ENCODE peak calls at places on chromosomes 5 and 9, in six cellular contexts. J, G, B, V, O and I are unnamed samples.

GRCh38 chr9:133534346-133535284 is at the start of gene ADAMTSL2:
- DNase-seq in G (no peak), O (peak; percentile 73), B (peak; percentile 90), V (peak; percentile 55), J (peak; percentile 73), I (peak; percentile 50)

GRCh38 chr9:35844628-35845301 is 15.7 kb downstream of the TMEM8B start:
- DNase-seq in O (peak; percentile 64), J (no peak), V (peak; percentile 54), G (peak; percentile 44), B (peak; percentile 59), I (peak; percentile 25)

GRCh38 chr9:124665391-124666058 is 105.6 kb downstream of the NR6A1 start:
- DNase-seq in J (peak; percentile 88), O (no peak), V (no peak), B (no peak), G (no peak), I (no peak)

GRCh38 chr9:87889065-87889881 is 6.6 kb downstream of the SPATA31E1 start:
- DNase-seq in V (no peak), O (no peak), G (no peak), J (no peak), B (no peak), I (no peak)

GRCh38 chr5:54570923-54571322 is 53.4 kb downstream of the SNX18 start:
- DNase-seq in J (no peak), O (no peak), B (peak; percentile 45), V (no peak), G (no peak), I (no peak)

GRCh38 chr5:8209500-8209899 is 340.6 kb downstream of the MTRR start:
- DNase-seq in J (no peak), O (no peak), B (no peak), V (no peak), G (no peak), I (no peak)

GRCh38 chr5:135221187-135221473 is 177.9 kb downstream of the MACROH2A1 start:
- DNase-seq in O (peak; percentile 22), G (no peak), J (no peak), B (no peak), V (no peak), I (no peak)

GRCh38 chr9:1238407-1238806 is 188.2 kb downstream of the DMRT2 start:
- DNase-seq in V (no peak), O (no peak), B (no peak), J (no peak), G (no peak), I (no peak)

GRCh38 chr9:110543631-110544051 is 35.9 kb downstream of the SVEP1 start:
- DNase-seq in G (no peak), V (no peak), O (no peak), J (no peak), B (peak; percentile 44), I (no peak)

GRCh38 chr5:57850109-57850508 is 367.5 kb upstream of the ACTBL2 start:
- DNase-seq in O (no peak), V (no peak), G (no peak), B (no peak), J (no peak), I (no peak)

GRCh38 chr9:132367613-132368305 is 13.0 kb upstream of the SETX start:
- DNase-seq in O (no peak), G (no peak), B (no peak), V (no peak), J (no peak), I (no peak)

GRCh38 chr5:175738595-175739133 is 80.8 kb downstream of the HRH2 start:
- DNase-seq in V (no peak), G (no peak), B (no peak), O (no peak), J (no peak), I (no peak)

GRCh38 chr5:15807248-15807647 is 307.3 kb downstream of the FBXL7 start:
- DNase-seq in G (no peak), V (no peak), O (no peak), J (no peak), B (peak; percentile 39), I (no peak)

GRCh38 chr5:178131446-178131996 is 707 bp downstream of the RMND5B start:
- DNase-seq in B (no peak), J (no peak), O (no peak), V (no peak), G (no peak), I (no peak)

GRCh38 chr5:133508314-133508713 is 104.0 kb downstream of the FSTL4 start:
- DNase-seq in B (no peak), O (no peak), J (no peak), G (no peak), V (no peak), I (no peak)

GRCh38 chr5:90558344-90559192 is at the start of gene ADGRV1:
- DNase-seq in O (peak; percentile 77), G (no peak), J (peak; percentile 9), B (peak; percentile 29), V (peak; percentile 89), I (no peak)

GRCh38 chr9:130036099-130036498 is 6.9 kb downstream of the FNBP1 start:
- DNase-seq in V (no peak), O (no peak), J (no peak), G (peak; percentile 52), B (no peak), I (no peak)

GRCh38 chr9:96163712-96164111 is 138.3 kb downstream of the HSD17B3 start:
- DNase-seq in O (no peak), G (no peak), J (no peak), V (no peak), B (no peak), I (no peak)

GRCh38 chr9:99011161-99011709 is 67.5 kb downstream of the COL15A1 start:
- DNase-seq in J (no peak), B (no peak), V (no peak), O (no peak), G (peak; percentile 37), I (no peak)

GRCh38 chr5:178419196-178419595 is 171.0 kb downstream of the COL23A1 start:
- DNase-seq in O (no peak), V (no peak), B (no peak), G (no peak), J (no peak), I (no peak)

GRCh38 chr9:114657705-114658104 is at the start of gene TEX53:
- DNase-seq in G (no peak), V (no peak), J (no peak), O (no peak), B (no peak), I (no peak)

GRCh38 chr9:32551491-32552049 is 557 bp upstream of the SMIM27 start:
- DNase-seq in B (peak; percentile 32), J (peak; percentile 14), O (no peak), G (peak; percentile 64), V (peak; percentile 47), I (peak; percentile 18)

GRCh38 chr9:32552172-32552872 is at the start of the genes SMIM27 and TOPORS:
- DNase-seq in G (peak; percentile 94), O (peak; percentile 92), J (peak; percentile 85), B (peak; percentile 94), V (peak; percentile 93), I (peak; percentile 82)

GRCh38 chr9:32550046-32550608 is 2.0 kb upstream of the SMIM27 start:
- DNase-seq in G (no peak), O (no peak), V (no peak), J (no peak), B (no peak), I (no peak)

GRCh38 chr9:32550609-32551490 is 1.3 kb upstream of the SMIM27 start:
- DNase-seq in J (peak; percentile 93), V (peak; percentile 93), G (peak; percentile 95), B (peak; percentile 97), O (peak; percentile 90), I (peak; percentile 94)

GRCh38 chr9:32554107-32554506 is 1.7 kb upstream of the TOPORS start:
- DNase-seq in B (no peak), V (no peak), J (no peak), G (no peak), O (no peak), I (no peak)
- H3K27ac ChIP-seq in B (no peak overlapping the region), V (no peak overlapping the region), J (no peak overlapping the region), G (no peak overlapping the region), O (no peak overlapping the region), I (no peak overlapping the region)

DNA sequence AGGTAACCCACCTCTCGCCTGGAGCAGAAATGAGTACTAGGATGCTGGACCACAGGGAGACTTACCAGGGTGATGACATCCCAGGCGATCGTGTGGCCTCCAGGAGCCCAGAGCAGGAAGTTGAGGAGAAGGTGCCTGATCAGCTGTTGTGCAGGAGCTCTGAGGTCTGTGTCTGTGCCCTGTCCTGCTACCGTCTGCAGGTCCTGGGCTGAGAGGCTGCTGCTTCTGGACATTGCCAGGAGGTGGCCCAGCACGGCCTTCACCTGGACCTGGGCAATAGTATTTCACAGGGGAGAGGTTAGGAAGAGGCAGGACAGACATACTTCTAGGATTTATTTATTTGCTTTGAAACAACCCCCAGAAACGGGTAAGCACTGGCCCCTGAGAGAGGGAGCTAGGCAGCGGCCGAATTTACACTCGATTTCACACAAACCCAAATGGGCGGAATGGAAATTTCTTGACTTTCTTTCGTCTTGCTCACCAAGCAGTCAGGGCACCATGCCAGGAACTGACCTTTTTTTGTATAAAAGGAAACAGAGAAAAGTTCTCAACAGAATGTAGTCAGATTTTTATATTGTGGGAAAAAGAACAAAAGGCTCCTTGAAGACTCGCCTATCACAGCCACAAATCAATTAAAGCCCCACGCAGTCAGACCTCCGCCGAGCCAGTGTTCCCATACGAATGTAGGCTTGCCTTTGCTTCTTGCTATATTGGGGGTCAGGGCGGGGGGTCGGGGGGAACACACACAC is 210.3 kb downstream of the FANCC start:
- DNase-seq in V (no peak), G (no peak), J (no peak), O (no peak), B (peak; percentile 40), I (no peak)
- H3K27ac ChIP-seq in V (peak overlapping the region; percentile 69), G (no peak overlapping the region), J (no peak overlapping the region), O (no peak overlapping the region), B (peak overlapping the region; percentile 37), I (no peak overlapping the region)

GRCh38 chr5:543755-544674 is 19.8 kb upstream of the SLC9A3 start:
- DNase-seq in B (peak; percentile 56), O (peak; percentile 56), J (no peak), V (peak; percentile 77), G (peak; percentile 87), I (peak; percentile 18)
- H3K27ac ChIP-seq in B (no peak overlapping the region), O (peak overlapping the region; percentile 5), J (no peak overlapping the region), V (no peak overlapping the region), G (peak overlapping the region; percentile 60), I (peak overlapping the region; percentile 15)

GRCh38 chr5:89315194-89315593 is 432.2 kb upstream of the MEF2C start:
- DNase-seq in J (no peak), V (no peak), B (no peak), G (no peak), O (no peak), I (no peak)
- H3K27ac ChIP-seq in J (no peak overlapping the region), V (no peak overlapping the region), B (no peak overlapping the region), G (no peak overlapping the region), O (no peak overlapping the region), I (no peak overlapping the region)

DNA sequence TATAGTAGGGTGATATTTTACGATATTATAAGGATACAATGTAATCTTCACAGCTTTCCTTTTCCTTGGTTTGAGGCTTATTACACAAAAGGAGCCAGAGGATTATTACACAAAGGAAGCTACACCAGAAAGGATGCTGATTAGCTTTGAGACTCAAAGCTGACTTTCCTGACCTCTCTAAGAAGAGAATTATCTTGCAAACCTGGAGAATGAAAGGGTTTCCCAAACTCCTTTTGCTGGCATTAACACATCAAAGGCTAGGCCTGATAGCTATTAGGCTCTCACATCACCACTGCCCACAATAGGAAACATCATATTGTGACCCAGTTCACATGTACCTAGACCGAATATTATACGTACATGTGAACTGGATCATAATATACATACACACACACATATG is 34.2 kb upstream of the CHD1 start:
- DNase-seq in O (no peak), J (no peak), G (no peak), B (no peak), V (no peak), I (no peak)
- H3K27ac ChIP-seq in O (no peak overlapping the region), J (no peak overlapping the region), G (no peak overlapping the region), B (no peak overlapping the region), V (no peak overlapping the region), I (no peak overlapping the region)